ENCODE peak calls at places on chromosomes 1 and 21, in four cellular contexts. N is astrocyte; I is pancreas; Y is effector memory CD4-positive, alpha-beta T cell. M is an unnamed sample.
A peak's percentile ranks its signal among the peaks of the same experiment; 100 is the strongest.

GRCh38 chr1:185533596-185533995 is 200.6 kb upstream of the HMCN1 start:
- DNase-seq in N (no peak), I (no peak), Y (no peak), M (no peak)

GRCh38 chr1:208652300-208653160 is 408.3 kb upstream of the PLXNA2 start:
- DNase-seq in N (peak; percentile 44), I (no peak), Y (no peak), M (no peak)

GRCh38 chr1:3312894-3313578 is 141.4 kb upstream of the ARHGEF16 start:
- DNase-seq in N (peak; percentile 99), I (no peak), Y (no peak), M (peak; percentile 98)

GRCh38 chr1:24003331-24003972 is 23.3 kb upstream of the SRSF10 start:
- DNase-seq in N (peak; percentile 81), I (no peak), Y (no peak), M (no peak)

GRCh38 chr1:77218477-77219165 is 609 bp downstream of the PIGK start:
- DNase-seq in N (peak; percentile 19), I (no peak), Y (peak; percentile 2), M (no peak)

GRCh38 chr1:17673335-17674075 is 81.6 kb upstream of the ACTL8 start:
- DNase-seq in N (no peak), I (no peak), Y (no peak), M (no peak)

GRCh38 chr1:1415751-1416150 is 5.3 kb downstream of the ANKRD65 start:
- DNase-seq in N (no peak), I (no peak), Y (no peak), M (peak; percentile 54)

GRCh38 chr1:202034683-202035462 is 24.5 kb downstream of the ELF3 start:
- DNase-seq in N (peak; percentile 96), I (peak; percentile 89), Y (no peak), M (peak; percentile 98)

GRCh38 chr21:14995695-14996490 is 68.9 kb downstream of the NRIP1 start:
- DNase-seq in N (peak; percentile 78), I (no peak), Y (no peak), M (no peak)

GRCh38 chr1:153723687-153724086 is 4.2 kb upstream of the INTS3 start:
- DNase-seq in N (no peak), I (no peak), Y (no peak), M (no peak)

GRCh38 chr1:245205396-245205795 is 50.6 kb downstream of the KIF26B start:
- DNase-seq in N (peak; percentile 28), I (no peak), Y (no peak), M (no peak)

GRCh38 chr1:179818743-179819173 is 58.8 kb downstream of the TOR1AIP2 start:
- DNase-seq in N (no peak), I (no peak), Y (no peak), M (peak; percentile 71)

GRCh38 chr1:15678578-15678977 is 5.5 kb upstream of the PLEKHM2 start:
- DNase-seq in N (peak; percentile 84), I (no peak), Y (no peak), M (no peak)

GRCh38 chr1:37323486-37324377 is 150.6 kb upstream of the ZC3H12A start:
- DNase-seq in N (no peak), I (peak; percentile 58), Y (no peak), M (peak; percentile 22)

GRCh38 chr1:30405081-30405480 is 318.3 kb downstream of the MATN1 start:
- DNase-seq in N (no peak), I (no peak), Y (no peak), M (no peak)
- H3K27ac ChIP-seq in N (no peak overlapping the region), I (no peak overlapping the region), Y (no peak overlapping the region), M (no peak overlapping the region)

GRCh38 chr1:39397487-39397886 is 93.9 kb upstream of the BMP8A start:
- DNase-seq in N (no peak), I (no peak), Y (no peak), M (no peak)
- H3K4me1 ChIP-seq in N (peaks cover 67% of the 10 kb centered on the region), I (peaks cover 35% of the 10 kb centered on the region), Y (peaks cover 44% of the 10 kb centered on the region), M (peaks cover 22% of the 10 kb centered on the region)

GRCh38 chr1:228935855-228936727 is 200.8 kb downstream of the RHOU start:
- DNase-seq in N (no peak), I (no peak), Y (no peak), M (no peak)
- H3K27ac ChIP-seq in N (no peak overlapping the region), I (no peak overlapping the region), Y (no peak overlapping the region), M (no peak overlapping the region)

DNA sequence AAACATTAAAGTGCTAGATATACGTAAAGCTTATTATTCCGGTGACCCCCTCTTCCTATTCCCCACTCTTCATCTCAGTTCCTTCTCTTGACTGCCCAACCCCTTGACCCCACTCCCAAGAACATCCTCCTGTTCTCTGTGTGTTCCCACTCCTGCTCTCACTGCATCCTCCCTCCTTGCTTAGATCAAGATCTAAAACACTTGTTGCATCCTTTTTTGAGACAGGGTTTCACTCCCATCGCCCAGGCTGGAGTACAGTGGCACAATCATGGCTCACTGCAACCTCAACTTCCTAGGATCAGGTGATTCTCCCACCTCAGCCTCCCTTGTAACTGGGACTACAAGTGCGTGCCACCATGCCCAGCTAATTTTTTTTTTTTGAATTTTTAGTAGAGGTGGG is 13.5 kb downstream of the ATP2B4 start:
- DNase-seq in N (no peak), I (no peak), Y (no peak), M (no peak)
- H3K4me1 ChIP-seq in N (peaks cover 38% of the 10 kb centered on the region), I (no peaks in the 10 kb centered on the region), Y (peaks cover 40% of the 10 kb centered on the region), M (peaks cover 14% of the 10 kb centered on the region)

DNA sequence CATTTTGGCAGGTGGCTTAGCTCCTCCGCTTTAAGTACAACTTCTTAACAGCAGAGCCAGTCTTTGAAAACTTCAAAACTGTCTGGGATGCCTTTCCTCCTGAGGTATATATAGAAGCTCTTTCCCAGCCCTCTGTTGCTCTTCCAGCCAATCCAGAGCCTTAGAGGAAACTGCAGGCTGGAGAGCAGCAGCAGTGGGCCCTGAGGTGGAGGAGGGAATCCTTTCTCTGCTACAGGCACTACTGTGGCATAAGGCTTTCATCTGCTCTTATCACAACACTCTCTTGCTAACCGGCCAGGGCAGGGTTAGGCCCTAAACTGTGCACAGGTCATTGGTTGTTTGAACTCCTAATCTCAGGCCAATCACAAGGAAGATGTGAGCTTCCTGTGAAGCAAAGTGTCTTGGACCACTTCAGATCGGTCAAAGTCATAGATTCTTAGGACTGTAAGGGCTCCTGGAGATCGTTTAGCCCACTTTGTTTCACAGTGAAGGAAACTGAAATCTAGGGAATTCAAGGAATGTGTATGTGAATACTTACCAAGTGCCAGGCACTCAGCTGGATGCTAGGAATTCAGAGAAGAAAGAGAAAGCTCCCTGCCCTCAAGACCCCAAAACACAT is at the start of gene RGS5:
- DNase-seq in N (peak; percentile 50), I (no peak), Y (no peak), M (no peak)
- H3K27ac ChIP-seq in N (peak within 1 kb of the TSS; percentile 54), I (no peak within 1 kb of the TSS), Y (no peak within 1 kb of the TSS), M (no peak within 1 kb of the TSS)